ENCODE peak calls at places on chromosomes 6 and 20, in eight cellular contexts. One of them, this sample, is unnamed.

GRCh38 chr20:34708621-34709043 is 4.5 kb downstream of the TP53INP2 start:
- DNase-seq in NCI-H446 treated with DMSO at 0.1 percent for 48 hours: no peak
- DNase-seq in astrocyte: no peak
- DNase-seq in activated CD4-positive, alpha-beta memory T cell treated with anti-CD3 and anti-CD28 coated beads, Interleukin-2, amount 10 ng/mL, durations not matched to agents 7 days and 5 days: peak; percentile 66
- DNase-seq in NCI-H1092: peak; percentile 21
- DNase-seq in EH: peak; percentile 54
- DNase-seq in NCI-H69: peak; percentile 71
- DNase-seq in T-helper 1 cell: peak; percentile 48
- DNase-seq in this sample: peak; percentile 43

GRCh38 chr6:17865798-17866725 is 121.4 kb downstream of the KIF13A start:
- DNase-seq in NCI-H446 treated with DMSO at 0.1 percent for 48 hours: peak; percentile 44
- DNase-seq in activated CD4-positive, alpha-beta memory T cell treated with anti-CD3 and anti-CD28 coated beads, Interleukin-2, amount 10 ng/mL, durations not matched to agents 7 days and 5 days: no peak
- DNase-seq in astrocyte: peak; percentile 98
- DNase-seq in NCI-H69: no peak
- DNase-seq in EH: peak; percentile 96
- DNase-seq in NCI-H1092: no peak
- DNase-seq in T-helper 1 cell: no peak
- DNase-seq in this sample: peak; percentile 97

GRCh38 chr20:50569864-50570836 is 60.0 kb downstream of the PTPN1 start:
- DNase-seq in activated CD4-positive, alpha-beta memory T cell treated with anti-CD3 and anti-CD28 coated beads, Interleukin-2, amount 10 ng/mL, durations not matched to agents 7 days and 5 days: peak; percentile 53
- DNase-seq in NCI-H69: no peak
- DNase-seq in T-helper 1 cell: peak; percentile 15
- DNase-seq in NCI-H1092: no peak
- DNase-seq in astrocyte: peak; percentile 39
- DNase-seq in NCI-H446 treated with DMSO at 0.1 percent for 48 hours: no peak
- DNase-seq in EH: peak; percentile 43
- DNase-seq in this sample: peak; percentile 64

GRCh38 chr20:10557685-10558084 is 116.1 kb downstream of the JAG1 start:
- DNase-seq in NCI-H446 treated with DMSO at 0.1 percent for 48 hours: no peak
- DNase-seq in astrocyte: peak; percentile 24
- DNase-seq in NCI-H1092: no peak
- DNase-seq in EH: peak; percentile 51
- DNase-seq in NCI-H69: no peak
- DNase-seq in activated CD4-positive, alpha-beta memory T cell treated with anti-CD3 and anti-CD28 coated beads, Interleukin-2, amount 10 ng/mL, durations not matched to agents 7 days and 5 days: no peak
- DNase-seq in T-helper 1 cell: no peak
- DNase-seq in this sample: no peak

GRCh38 chr6:2531426-2532208 is 219.1 kb downstream of the MYLK4 start:
- DNase-seq in EH: peak; percentile 71
- DNase-seq in NCI-H69: no peak
- DNase-seq in NCI-H446 treated with DMSO at 0.1 percent for 48 hours: no peak
- DNase-seq in NCI-H1092: no peak
- DNase-seq in T-helper 1 cell: no peak
- DNase-seq in astrocyte: peak; percentile 95
- DNase-seq in activated CD4-positive, alpha-beta memory T cell treated with anti-CD3 and anti-CD28 coated beads, Interleukin-2, amount 10 ng/mL, durations not matched to agents 7 days and 5 days: no peak
- DNase-seq in this sample: peak; percentile 96

GRCh38 chr6:170516783-170517616 is 36.1 kb downstream of the PSMB1 start:
- DNase-seq in T-helper 1 cell: peak; percentile 19
- DNase-seq in astrocyte: peak; percentile 66
- DNase-seq in NCI-H69: peak; percentile 95
- DNase-seq in activated CD4-positive, alpha-beta memory T cell treated with anti-CD3 and anti-CD28 coated beads, Interleukin-2, amount 10 ng/mL, durations not matched to agents 7 days and 5 days: peak; percentile 37
- DNase-seq in NCI-H1092: peak; percentile 81
- DNase-seq in EH: peak; percentile 81
- DNase-seq in NCI-H446 treated with DMSO at 0.1 percent for 48 hours: peak; percentile 25
- DNase-seq in this sample: peak; percentile 78

GRCh38 chr20:35235881-35236280 is 9.4 kb downstream of the MMP24 start:
- DNase-seq in NCI-H446 treated with DMSO at 0.1 percent for 48 hours: no peak
- DNase-seq in NCI-H1092: no peak
- DNase-seq in NCI-H69: no peak
- DNase-seq in EH: no peak
- DNase-seq in astrocyte: no peak
- DNase-seq in T-helper 1 cell: no peak
- DNase-seq in activated CD4-positive, alpha-beta memory T cell treated with anti-CD3 and anti-CD28 coated beads, Interleukin-2, amount 10 ng/mL, durations not matched to agents 7 days and 5 days: no peak
- DNase-seq in this sample: no peak

GRCh38 chr20:32535953-32536823 is 48.9 kb downstream of the NOL4L start:
- DNase-seq in NCI-H69: peak; percentile 100
- DNase-seq in T-helper 1 cell: peak; percentile 79
- DNase-seq in NCI-H1092: peak; percentile 90
- DNase-seq in EH: peak; percentile 15
- DNase-seq in NCI-H446 treated with DMSO at 0.1 percent for 48 hours: peak; percentile 69
- DNase-seq in activated CD4-positive, alpha-beta memory T cell treated with anti-CD3 and anti-CD28 coated beads, Interleukin-2, amount 10 ng/mL, durations not matched to agents 7 days and 5 days: peak; percentile 91
- DNase-seq in astrocyte: no peak
- DNase-seq in this sample: no peak

GRCh38 chr20:49397525-49397924 is 84.9 kb downstream of the KCNB1 start:
- DNase-seq in NCI-H69: no peak
- DNase-seq in NCI-H446 treated with DMSO at 0.1 percent for 48 hours: no peak
- DNase-seq in T-helper 1 cell: no peak
- DNase-seq in activated CD4-positive, alpha-beta memory T cell treated with anti-CD3 and anti-CD28 coated beads, Interleukin-2, amount 10 ng/mL, durations not matched to agents 7 days and 5 days: no peak
- DNase-seq in NCI-H1092: no peak
- DNase-seq in astrocyte: no peak
- DNase-seq in EH: peak; percentile 31
- DNase-seq in this sample: peak; percentile 49